ENCODE peak calls at places on chromosomes 6 and 20, in nine cellular contexts. K is head of caudate nucleus; L is mesenchymal stem cell; D is activated CD8-positive, alpha-beta memory T cell treated with anti-CD3 and anti-CD28 coated beads for 1 hour; S is adipocyte; U is stimulated activated CD8-positive, alpha-beta memory T cell treated with anti-CD3 and anti-CD28 coated beads, Interleukin-7, amount 100 ng/mL, for 24 hours; A is brain microvascular endothelial cell; Y is C1 segment of cervical spinal cord; E is activated T-helper 1 cell treated with Interleukin-2 at 50 U/mL for 16 hours. G is an unnamed sample.

GRCh38 chr20:62944746-62945145 is 6.8 kb downstream of the GID8 start:
- DNase-seq in K (no peak), L (no peak), D (no peak), S (no peak), U (no peak), A (no peak), Y (no peak), E (no peak), G (no peak)

GRCh38 chr6:30483677-30484279 is 5.5 kb upstream of the HLA-E start:
- DNase-seq in K (peak), L (peak), D (no peak), S (peak), U (no peak), A (peak), Y (no peak), E (no peak), G (no peak)

GRCh38 chr20:40101479-40102032 is 587.5 kb downstream of the MAFB start:
- DNase-seq in K (no peak), L (no peak), D (no peak), S (no peak), U (no peak), A (no peak), Y (no peak), E (no peak), G (no peak)

GRCh38 chr6:42141603-42142117 is 760 bp downstream of the C6orf132 start:
- DNase-seq in K (no peak), L (no peak), D (no peak), S (no peak), U (no peak), A (no peak), Y (no peak), E (no peak), G (no peak)

GRCh38 chr20:3405696-3406358 is 1.6 kb downstream of the DNAAF9 start:
- DNase-seq in K (no peak), L (no peak), D (no peak), S (peak), U (no peak), A (no peak), Y (no peak), E (no peak), G (no peak)

GRCh38 chr6:169639653-169640278 is 62.1 kb downstream of the WDR27 start:
- DNase-seq in K (no peak), L (no peak), D (no peak), S (no peak), U (no peak), A (no peak), Y (no peak), E (no peak), G (no peak)

GRCh38 chr20:47543006-47543431 is 41.3 kb downstream of the NCOA3 start:
- DNase-seq in K (no peak), L (peak), D (no peak), S (peak), U (no peak), A (peak), Y (no peak), E (no peak), G (no peak)

GRCh38 chr20:62114894-62115293 is 7.4 kb upstream of the LSM14B start:
- DNase-seq in K (no peak), L (no peak), D (no peak), S (no peak), U (no peak), A (no peak), Y (no peak), E (no peak), G (no peak)

GRCh38 chr20:38195041-38195504 is 30.0 kb upstream of the TGM2 start:
- DNase-seq in K (no peak), L (no peak), D (no peak), S (no peak), U (no peak), A (no peak), Y (no peak), E (no peak), G (no peak)

GRCh38 chr6:5345324-5345723 is 84.0 kb downstream of the FARS2 start:
- DNase-seq in K (no peak), L (no peak), D (no peak), S (no peak), U (no peak), A (no peak), Y (no peak), E (no peak), G (no peak)

GRCh38 chr20:37316775-37317170 is 27.3 kb downstream of the MANBAL start:
- DNase-seq in K (no peak), L (no peak), D (no peak), S (no peak), U (no peak), A (no peak), Y (no peak), E (no peak), G (no peak)

GRCh38 chr6:45092135-45092534 is 236.0 kb upstream of the RUNX2 start:
- DNase-seq in K (no peak), L (no peak), D (no peak), S (no peak), U (no peak), A (no peak), Y (no peak), E (no peak), G (no peak)

GRCh38 chr6:129615496-129615895 is 94.5 kb downstream of the ARHGAP18 start:
- DNase-seq in K (no peak), L (no peak), D (no peak), S (no peak), U (no peak), A (no peak), Y (no peak), E (no peak), G (no peak)

GRCh38 chr20:32354592-32355416 is 3.3 kb upstream of the ASXL1 start:
- DNase-seq in K (no peak), L (peak), D (no peak), S (peak), U (no peak), A (peak), Y (no peak), E (no peak), G (no peak)

GRCh38 chr6:125995972-125996580 is 9.7 kb downstream of the TRMT11 start:
- DNase-seq in K (peak), L (peak), D (peak), S (peak), U (peak), A (peak), Y (peak), E (peak), G (no peak)

GRCh38 chr6:104540743-104541142 is 319.0 kb downstream of the HACE1 start:
- DNase-seq in K (no peak), L (peak), D (no peak), S (peak), U (no peak), A (peak), Y (no peak), E (no peak), G (no peak)

GRCh38 chr6:138909511-138909910 is 78.5 kb downstream of the REPS1 start:
- DNase-seq in K (no peak), L (no peak), D (no peak), S (no peak), U (no peak), A (no peak), Y (no peak), E (no peak), G (no peak)

GRCh38 chr6:145756170-145756662 is 20.9 kb upstream of the EPM2A start:
- DNase-seq in K (no peak), L (peak), D (no peak), S (peak), U (no peak), A (peak), Y (no peak), E (no peak), G (no peak)